ENCODE peak calls at places on chromosome 22, in four cellular contexts. R is AG04450, B is vagina, P is tibial artery. Y is an unnamed sample.

GRCh38 chr22:23240639-23241389 is 60.5 kb downstream of the BCR start:
- DNase-seq in R (no peak), B (no peak), P (no peak), Y (no peak)

GRCh38 chr22:22362311-22362710 is 117.7 kb downstream of the VPREB1 start:
- DNase-seq in R (no peak), B (no peak), P (no peak), Y (no peak)

GRCh38 chr22:24542641-24543040 is 12.3 kb downstream of the GUCD1 start:
- DNase-seq in R (no peak), B (no peak), P (no peak), Y (no peak)

GRCh38 chr22:44360306-44360685 is 47.5 kb upstream of the SHISAL1 start:
- DNase-seq in R (no peak), B (no peak), P (no peak), Y (no peak)

GRCh38 chr22:30861688-30862552 is 106.7 kb downstream of the MORC2 start:
- DNase-seq in R (no peak), B (peak; percentile 20), P (peak; percentile 58), Y (no peak)

GRCh38 chr22:31144223-31144622 is 3.9 kb upstream of the PLA2G3 start:
- DNase-seq in R (no peak), B (no peak), P (no peak), Y (no peak)

GRCh38 chr22:29820941-29821789 is 16.9 kb downstream of the ASCC2 start:
- DNase-seq in R (peak; percentile 77), B (no peak), P (peak; percentile 73), Y (peak; percentile 54)

GRCh38 chr22:35446365-35446764 is 46.4 kb downstream of the MCM5 start:
- DNase-seq in R (peak; percentile 77), B (no peak), P (no peak), Y (no peak)

GRCh38 chr22:17191163-17191562 is 28.1 kb downstream of the ADA2 start:
- DNase-seq in R (no peak), B (no peak), P (no peak), Y (no peak)

GRCh38 chr22:45709004-45709739 is 37.5 kb downstream of the ATXN10 start:
- DNase-seq in R (no peak), B (no peak), P (no peak), Y (no peak)

GRCh38 chr22:16974298-16975084 is 33.5 kb downstream of the GAB4 start:
- DNase-seq in R (no peak), B (peak; percentile 20), P (no peak), Y (no peak)

GRCh38 chr22:30754971-30755759 is 60.5 kb downstream of the OSBP2 start:
- DNase-seq in R (peak; percentile 61), B (no peak), P (no peak), Y (no peak)

GRCh38 chr22:37631448-37632173 is 7.9 kb upstream of the SH3BP1 start:
- DNase-seq in R (no peak), B (no peak), P (no peak), Y (no peak)

GRCh38 chr22:46018859-46019258 is 41.9 kb upstream of the WNT7B start:
- DNase-seq in R (no peak), B (no peak), P (no peak), Y (no peak)

GRCh38 chr22:37244922-37245722 is 1.1 kb upstream of the RAC2 start:
- DNase-seq in R (no peak), B (no peak), P (no peak), Y (no peak)

GRCh38 chr22:27554106-27554814 is 247.3 kb downstream of the MN1 start:
- DNase-seq in R (no peak), B (no peak), P (no peak), Y (no peak)

GRCh38 chr22:21933413-21933812 is 19.2 kb downstream of the PPM1F start:
- DNase-seq in R (no peak), B (no peak), P (no peak), Y (no peak)

GRCh38 chr22:48357196-48357595 is 1470.5 kb downstream of the BRD1 start:
- DNase-seq in R (no peak), B (no peak), P (no peak), Y (no peak)

GRCh38 chr22:39428597-39429071 is 28.2 kb upstream of the MGAT3 start:
- DNase-seq in R (no peak), B (no peak), P (no peak), Y (no peak)

GRCh38 chr22:37571258-37571991 is 8.5 kb downstream of the LGALS2 start:
- DNase-seq in R (no peak), B (no peak), P (no peak), Y (no peak)

GRCh38 chr22:23233746-23234408 is 53.6 kb downstream of the BCR start:
- DNase-seq in R (peak; percentile 62), B (no peak), P (no peak), Y (no peak)

GRCh38 chr22:30689622-30690021 is 5.1 kb upstream of the OSBP2 start:
- DNase-seq in R (no peak), B (no peak), P (no peak), Y (no peak)

GRCh38 chr22:46935506-46936377 is 173.3 kb downstream of the TBC1D22A start:
- DNase-seq in R (no peak), B (no peak), P (no peak), Y (no peak)

GRCh38 chr22:23579280-23579679 is 810 bp downstream of the IGLL1 start:
- DNase-seq in R (no peak), B (no peak), P (no peak), Y (no peak)

GRCh38 chr22:48284671-48285070 is 1522.2 kb downstream of the TBC1D22A start:
- DNase-seq in R (no peak), B (no peak), P (no peak), Y (no peak)

GRCh38 chr22:46119729-46120419 is 30.5 kb upstream of the PPARA start:
- DNase-seq in R (peak; percentile 46), B (no peak), P (no peak), Y (no peak)

GRCh38 chr22:47131611-47132427 is 369.4 kb downstream of the TBC1D22A start:
- DNase-seq in R (no peak), B (no peak), P (no peak), Y (no peak)

GRCh38 chr22:42855211-42855610 is 1.9 kb downstream of the ARFGAP3 start:
- DNase-seq in R (no peak), B (no peak), P (no peak), Y (no peak)
- H3K4me3 ChIP-seq in R (peak overlapping the region; percentile 93), B (no peak overlapping the region), P (peak overlapping the region; percentile 95), Y (peak overlapping the region; percentile 78)

GRCh38 chr22:19142394-19142793 is 2.1 kb downstream of the ESS2 start:
- DNase-seq in R (no peak), B (no peak), P (no peak), Y (no peak)

GRCh38 chr22:19146215-19146968 is 1.9 kb upstream of the ESS2 start:
- DNase-seq in R (no peak), B (no peak), P (no peak), Y (no peak)

GRCh38 chr22:19139974-19140373 is 4.5 kb downstream of the ESS2 start:
- DNase-seq in R (no peak), B (no peak), P (no peak), Y (no peak)

GRCh38 chr22:19143967-19144400 is 467 bp downstream of the ESS2 start:
- DNase-seq in R (no peak), B (no peak), P (no peak), Y (no peak)

GRCh38 chr22:19143212-19143611 is 1.2 kb downstream of the ESS2 start:
- DNase-seq in R (no peak), B (no peak), P (no peak), Y (no peak)
- H3K4me3 ChIP-seq in R (no peak overlapping the region), B (peak overlapping the region; percentile 98), P (no peak overlapping the region), Y (peak overlapping the region; percentile 100)

GRCh38 chr22:41240377-41241132 is at the start of gene CHADL:
- DNase-seq in R (no peak), B (no peak), P (no peak), Y (no peak)

GRCh38 chr22:41239443-41240128 is 1.1 kb downstream of the CHADL start:
- DNase-seq in R (no peak), B (no peak), P (no peak), Y (no peak)

GRCh38 chr22:41237036-41237706 is 3.6 kb downstream of the CHADL start:
- DNase-seq in R (no peak), B (no peak), P (no peak), Y (no peak)

GRCh38 chr22:41237707-41238569 is 2.8 kb downstream of the CHADL start:
- DNase-seq in R (no peak), B (no peak), P (peak; percentile 70), Y (no peak)

GRCh38 chr22:41238570-41239442 is 1.9 kb downstream of the CHADL start:
- DNase-seq in R (no peak), B (no peak), P (no peak), Y (no peak)
- H3K4me3 ChIP-seq in R (no peak overlapping the region), B (peak overlapping the region; percentile 53), P (peak overlapping the region; percentile 60), Y (peak overlapping the region; percentile 67)

DNA sequence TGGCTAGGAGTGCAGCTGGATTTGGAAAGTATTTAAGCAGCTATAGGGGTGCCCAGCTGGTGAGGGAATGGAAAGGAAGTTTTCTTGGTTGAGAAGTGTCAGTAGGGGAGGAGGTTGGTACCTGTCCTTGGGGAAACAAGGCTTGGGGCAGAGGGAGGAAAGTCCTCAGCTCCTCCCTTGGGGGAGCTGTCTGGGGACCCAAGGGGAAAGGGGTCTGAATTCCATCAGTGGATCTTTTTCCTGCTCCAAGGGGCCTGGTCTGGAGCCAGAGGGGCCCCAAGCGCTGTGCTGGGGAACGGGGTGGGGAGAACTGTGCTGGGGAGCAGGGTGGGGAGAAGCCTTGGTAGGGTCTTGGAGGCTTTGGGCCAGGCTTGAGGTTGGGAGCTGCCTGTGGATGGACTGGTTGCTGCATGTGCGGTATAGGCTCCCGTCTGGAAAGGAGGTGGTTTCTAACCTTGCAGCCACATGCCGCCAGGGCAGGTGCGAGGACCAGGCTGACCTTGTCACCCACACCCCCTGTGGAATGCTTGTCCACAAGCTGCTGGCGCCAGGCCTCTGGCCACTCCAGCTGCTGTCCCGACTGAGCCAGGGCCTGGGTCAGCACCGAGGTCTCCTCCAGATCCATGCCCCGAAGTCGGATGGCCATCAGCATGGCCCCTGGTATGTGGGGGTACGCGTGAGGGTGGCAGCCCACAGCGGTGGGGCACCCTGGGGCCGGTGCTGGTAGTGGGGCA is 963 bp downstream of the TYMP start:
- DNase-seq in R (no peak), B (no peak), P (no peak), Y (no peak)
- H3K4me3 ChIP-seq in R (no peak overlapping the region), B (peak overlapping the region; percentile 60), P (peak overlapping the region; percentile 53), Y (peak overlapping the region; percentile 78)

Y was measured in thoracic aorta.